ENCODE peak calls at places on chromosome 10, in eight cellular contexts. M is mesothelial cell of epicardium, E is T follicular helper cell, J is EL, W is tibial artery, O is bronchial epithelial cell, Q is nucleus accumbens, R is fibroblast of lung. P is an unnamed sample.
A peak's percentile ranks its signal among the peaks of the same experiment; 100 is the strongest.

GRCh38 chr10:131575877-131576276 is 264.4 kb upstream of the TCERG1L start:
- DNase-seq in M (no peak), W (peak; percentile 35), E (no peak), Q (no peak), R (no peak), J (no peak), O (no peak), P (no peak)

GRCh38 chr10:693506-693905 is 4.0 kb upstream of the DIP2C start:
- DNase-seq in M (no peak), J (peak; percentile 30), E (no peak), Q (no peak), W (no peak), O (peak; percentile 54), R (peak; percentile 9), P (no peak)

GRCh38 chr10:10589540-10589939 is 428.1 kb upstream of the CELF2 start:
- DNase-seq in J (peak; percentile 65), R (peak; percentile 98), E (no peak), Q (no peak), M (no peak), O (peak; percentile 66), W (peak; percentile 71), P (no peak)

GRCh38 chr10:103652599-103653281 is 159.2 kb downstream of the NEURL1 start:
- DNase-seq in Q (no peak), J (no peak), R (no peak), O (no peak), E (no peak), M (no peak), W (peak; percentile 82), P (no peak)

GRCh38 chr10:122293156-122293978 is 22.3 kb downstream of the BTBD16 start:
- DNase-seq in Q (no peak), J (no peak), O (no peak), E (no peak), R (no peak), W (no peak), M (no peak), P (no peak)

GRCh38 chr10:114172241-114172640 is 1.8 kb downstream of the CCDC186 start:
- DNase-seq in J (peak; percentile 13), E (no peak), M (no peak), O (peak; percentile 17), Q (no peak), R (peak; percentile 27), W (no peak), P (no peak)

GRCh38 chr10:75405201-75406143 is 3.9 kb upstream of the ZNF503 start:
- DNase-seq in Q (no peak), M (peak; percentile 84), J (no peak), W (no peak), R (peak; percentile 31), E (no peak), O (no peak), P (no peak)

GRCh38 chr10:79385804-79386531 is 38.7 kb downstream of the PPIF start:
- DNase-seq in O (no peak), W (peak; percentile 66), R (no peak), M (peak; percentile 37), J (no peak), E (no peak), Q (no peak), P (peak; percentile 34)

GRCh38 chr10:77563638-77564270 is 73.9 kb downstream of the KCNMA1 start:
- DNase-seq in O (no peak), R (no peak), W (no peak), E (no peak), M (no peak), J (no peak), Q (no peak), P (no peak)

GRCh38 chr10:29131952-29132820 is 156.7 kb upstream of the LYZL1 start:
- DNase-seq in Q (no peak), E (no peak), M (no peak), R (peak; percentile 14), J (peak; percentile 46), W (no peak), O (no peak), P (no peak)